ENCODE peak calls at places on chromosomes 7 and 10, in four cellular contexts. I, U, N and Z are unnamed samples.

GRCh38 chr7:123588376-123588775 is 13.2 kb upstream of the ASB15 start:
- DNase-seq in I (no peak), U (no peak), N (no peak), Z (no peak)

GRCh38 chr10:64501807-64502206 is 980.6 kb downstream of the REEP3 start:
- DNase-seq in I (no peak), N (no peak), U (no peak), Z (no peak)

GRCh38 chr7:134101716-134102115 is 25.4 kb upstream of the LRGUK start:
- DNase-seq in N (no peak), U (no peak), I (no peak), Z (no peak)

GRCh38 chr10:104277785-104278184 is 8.8 kb downstream of the GSTO2 start:
- DNase-seq in U (peak; percentile 77), N (no peak), I (no peak), Z (no peak)

GRCh38 chr7:73612598-73613269 is 11.6 kb downstream of the MLXIPL start:
- DNase-seq in I (no peak), N (peak; percentile 77), U (peak; percentile 99), Z (no peak)

GRCh38 chr7:8261711-8262695 is at the start of gene ICA1:
- DNase-seq in U (no peak), N (peak; percentile 78), I (no peak), Z (no peak)

GRCh38 chr7:24821045-24821853 is 64.0 kb upstream of the GSDME start:
- DNase-seq in I (no peak), U (peak; percentile 35), N (peak; percentile 74), Z (peak; percentile 95)

GRCh38 chr10:110547139-110547761 is 20.2 kb upstream of the SMC3 start:
- DNase-seq in U (peak; percentile 54), I (no peak), N (peak; percentile 55), Z (peak; percentile 66)

GRCh38 chr10:72513910-72514309 is 112.0 kb downstream of the MICU1 start:
- DNase-seq in N (no peak), U (no peak), I (no peak), Z (no peak)

GRCh38 chr10:89554433-89554832 is 19.0 kb upstream of the SLC16A12 start:
- DNase-seq in I (no peak), U (no peak), N (no peak), Z (no peak)

GRCh38 chr10:80516506-80517075 is 21.1 kb upstream of the SH2D4B start:
- DNase-seq in U (no peak), N (no peak), I (no peak), Z (no peak)

GRCh38 chr7:83359108-83359507 is 196.4 kb upstream of the PCLO start:
- DNase-seq in I (no peak), U (no peak), N (no peak), Z (no peak)

GRCh38 chr7:150949971-150950491 is 28.1 kb downstream of the KCNH2 start:
- DNase-seq in I (no peak), U (no peak), N (no peak), Z (no peak)

GRCh38 chr7:155851892-155852291 is 39.6 kb upstream of the SHH start:
- DNase-seq in I (no peak), N (no peak), U (no peak), Z (no peak)

GRCh38 chr7:16619979-16620408 is 25.6 kb downstream of the ANKMY2 start:
- DNase-seq in I (no peak), U (no peak), N (no peak), Z (no peak)

GRCh38 chr10:61903184-61903990 is 1.9 kb downstream of the ARID5B start:
- DNase-seq in U (peak; percentile 38), N (peak; percentile 73), I (no peak), Z (peak; percentile 42)

GRCh38 chr10:9198611-9199010 is 1144.1 kb downstream of the GATA3 start:
- DNase-seq in U (no peak), I (no peak), N (no peak), Z (no peak)

GRCh38 chr7:124085168-124085567 is 52.3 kb upstream of the TMEM229A start:
- DNase-seq in N (no peak), I (no peak), U (no peak), Z (no peak)

DNA sequence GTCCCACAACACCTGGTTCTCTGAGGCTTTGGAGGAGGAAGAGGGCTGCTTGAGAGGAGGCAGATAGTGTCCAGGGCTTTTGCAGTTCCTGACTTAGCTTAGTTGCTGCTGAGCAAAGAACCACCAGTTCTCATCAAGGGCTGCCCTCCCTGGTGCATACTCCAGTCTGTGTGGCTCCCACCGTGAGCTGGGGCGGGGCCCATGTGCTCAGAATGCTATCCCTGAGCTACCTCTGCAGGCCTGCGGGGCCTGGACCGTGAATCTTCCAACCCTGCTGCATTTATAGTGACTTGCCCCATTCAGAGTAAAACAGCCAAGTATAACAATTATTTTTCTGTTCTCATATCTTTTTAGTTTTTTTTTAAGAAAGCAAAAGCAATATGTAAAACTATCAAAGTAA is 49.2 kb downstream of the TACR2 start:
- DNase-seq in U (no peak), I (no peak), N (no peak), Z (no peak)
- TF ChIP-seq ZNF274 in U (no peak), I (no peak), N (no peak), Z (no peak)

DNA sequence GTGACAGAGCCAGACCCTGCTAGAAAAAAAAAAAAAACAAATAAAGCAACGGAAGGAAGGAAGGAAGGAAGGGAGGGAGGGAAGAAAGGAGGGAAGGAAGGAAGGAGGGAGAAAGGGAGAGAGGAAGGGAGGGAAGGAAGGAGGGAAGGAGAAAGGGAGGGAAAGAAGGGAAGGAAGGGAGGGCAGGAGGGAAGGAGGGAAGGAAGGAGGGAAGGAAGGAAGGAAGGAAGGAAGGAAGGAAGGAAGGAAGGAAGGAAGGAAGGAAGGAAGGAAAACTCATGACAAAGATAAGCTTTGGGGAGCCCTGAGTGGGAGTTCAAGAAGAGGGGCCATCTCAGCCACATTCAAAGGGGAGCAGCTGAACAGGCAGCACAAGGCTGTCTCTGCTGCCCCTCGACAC is 124.7 kb upstream of the MGMT start:
- DNase-seq in N (no peak), I (no peak), U (no peak), Z (no peak)
- TF ChIP-seq FOSL1 in N (no peak), I (no peak), U (no peak), Z (no peak)

GRCh38 chr7:70092314-70093303 is 494.3 kb downstream of the AUTS2 start:
- DNase-seq in I (no peak), U (no peak), N (no peak), Z (no peak)

GRCh38 chr7:70091362-70091761 is 493.1 kb downstream of the AUTS2 start:
- DNase-seq in I (no peak), N (no peak), U (no peak), Z (no peak)

GRCh38 chr7:70097639-70098038 is 499.4 kb downstream of the AUTS2 start:
- DNase-seq in N (no peak), U (no peak), I (no peak), Z (no peak)

GRCh38 chr7:70098133-70098561 is 499.9 kb downstream of the AUTS2 start:
- DNase-seq in U (no peak), N (no peak), I (no peak), Z (no peak)

DNA sequence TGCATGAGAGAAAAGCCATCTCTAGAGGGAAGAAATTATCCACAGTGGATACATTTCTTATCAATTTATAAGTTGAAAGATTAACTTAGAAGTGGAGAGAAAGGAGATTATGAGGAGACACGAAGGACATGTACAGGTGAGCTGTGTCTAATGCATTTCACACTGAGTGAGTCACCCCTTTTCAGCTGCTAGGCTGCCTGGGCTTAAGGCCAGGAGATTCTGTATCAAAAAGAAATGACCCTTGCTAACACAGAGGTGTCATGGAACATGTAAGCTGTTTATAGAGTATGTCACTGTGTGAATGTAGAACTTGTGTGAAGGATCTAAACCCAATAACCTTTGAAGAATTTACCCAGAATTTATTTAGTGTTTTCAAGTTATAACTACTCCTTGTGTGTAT is 495.2 kb downstream of the AUTS2 start:
- DNase-seq in I (no peak), U (no peak), N (no peak), Z (no peak)
- TF ChIP-seq ZNF274 in I (no peak), U (no peak), N (no peak), Z (no peak)

DNA sequence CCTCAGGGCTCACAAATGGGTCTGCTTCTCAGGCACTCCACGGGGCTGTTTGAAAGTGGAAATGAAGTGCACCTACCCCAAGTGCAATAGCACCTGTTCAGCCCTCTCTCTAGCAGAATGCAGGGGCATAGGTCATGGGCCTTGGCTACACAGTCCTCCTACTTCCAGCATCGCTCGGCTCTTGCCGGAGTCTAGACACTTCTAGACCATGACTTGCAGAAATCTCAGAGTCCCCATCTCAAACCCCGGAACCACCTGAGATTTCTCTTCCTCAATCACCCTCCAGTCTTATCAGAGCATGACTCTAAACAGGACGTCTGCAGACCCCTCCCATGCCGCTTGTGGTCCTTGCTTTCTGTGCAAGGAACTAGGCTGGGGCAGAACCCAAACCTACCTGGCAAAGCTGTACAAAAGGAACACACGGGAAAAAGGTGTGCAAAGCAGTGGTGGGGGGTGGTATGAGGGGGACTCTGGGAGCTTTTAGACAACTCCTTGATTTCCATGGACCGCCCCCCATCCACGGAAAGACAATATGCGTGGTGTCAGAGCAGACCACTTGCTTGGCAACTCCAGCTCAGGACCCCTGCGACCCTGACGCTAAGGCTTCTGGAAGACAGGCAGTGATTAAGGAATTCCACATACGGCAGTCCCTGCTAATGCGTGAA is 13.8 kb downstream of the TMEM273 start:
- DNase-seq in U (no peak), N (no peak), I (no peak), Z (no peak)
- TF ChIP-seq FOSL1 in U (no peak), N (no peak), I (no peak), Z (no peak)

GRCh38 chr10:45500304-45500703 is 126.3 kb downstream of the ALOX5 start:
- DNase-seq in U (no peak), N (no peak), I (no peak), Z (no peak)

GRCh38 chr10:45500798-45501197 is 126.8 kb downstream of the ALOX5 start:
- DNase-seq in N (no peak), I (no peak), U (no peak), Z (no peak)

GRCh38 chr10:45491061-45491460 is 117.0 kb downstream of the ALOX5 start:
- DNase-seq in I (no peak), N (no peak), U (no peak), Z (no peak)

GRCh38 chr10:45490277-45490676 is 116.3 kb downstream of the ALOX5 start:
- DNase-seq in I (no peak), N (no peak), U (no peak), Z (no peak)

GRCh38 chr10:45495438-45496152 is 121.6 kb downstream of the ALOX5 start:
- DNase-seq in U (no peak), I (no peak), N (peak; percentile 60), Z (peak; percentile 6)
- TF ChIP-seq ZNF274 in U (no peak), I (no peak), N (no peak), Z (no peak)

DNA sequence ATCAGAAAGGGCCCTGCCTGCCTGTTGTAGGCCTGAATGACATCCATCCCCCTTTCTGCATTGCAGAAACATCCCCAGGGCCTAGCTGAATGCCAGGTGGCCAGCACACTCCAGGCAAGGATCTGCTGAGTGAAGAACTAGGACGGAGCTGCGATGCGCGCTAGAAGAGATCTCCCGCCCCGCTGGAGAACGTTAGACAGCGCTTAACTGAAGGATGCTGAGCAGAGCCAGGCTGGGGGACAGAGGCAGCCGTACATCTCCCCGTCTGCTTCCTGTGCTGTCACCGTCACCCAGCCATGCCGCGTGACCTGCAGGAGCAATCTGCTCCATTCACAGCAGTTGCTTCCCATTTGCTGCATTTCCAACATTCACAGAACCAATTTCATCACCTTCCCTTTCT is 73.3 kb downstream of the FAM53B start:
- DNase-seq in I (no peak), N (no peak), U (no peak), Z (no peak)
- TF ChIP-seq FOSL1 in I (no peak), N (no peak), U (no peak), Z (no peak)

DNA sequence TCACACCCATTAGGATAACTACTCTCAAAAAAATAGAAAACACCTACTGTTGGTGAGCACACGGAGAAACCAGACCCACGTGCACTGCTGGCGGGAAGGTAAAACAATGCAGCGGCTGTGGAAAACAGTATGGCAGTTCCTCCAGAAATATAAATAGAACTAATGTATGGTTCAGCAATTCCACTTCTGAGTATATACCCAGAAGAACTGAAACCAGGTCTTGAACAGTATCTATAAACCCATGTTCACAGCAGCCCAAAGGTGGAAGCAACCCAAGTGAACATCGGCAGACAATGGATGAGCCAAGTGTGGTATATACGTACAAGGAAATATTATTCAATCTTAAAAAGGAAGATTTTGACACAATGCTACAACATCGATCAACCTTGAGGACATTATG is 164.7 kb downstream of the ZMYND11 start:
- DNase-seq in N (no peak), I (no peak), U (no peak), Z (no peak)
- TF ChIP-seq ZNF274 in N (no peak), I (no peak), U (no peak), Z (no peak)